ENCODE peak calls at places on chromosome 22, in ten cellular contexts. G is HepG2; F is Ammon's horn; B is amygdala; I is activated gamma-delta T cell treated with anti-CD3 and anti-CD28 coated beads, Interleukin-2, amount 50 U/mL, for 16 hours; J is stimulated activated CD8-positive, alpha-beta memory T cell treated with anti-CD3 and anti-CD28 coated beads, Interleukin-4, amount 100 ng/mL, for 48 hours; K is T1000; Z is activated naive CD4-positive, alpha-beta T cell treated with anti-CD3 and anti-CD28 coated beads, Interleukin-2, amount 10 ng/mL, durations not matched to agents 7 days and 5 days; W is NCI-H1048; V is immature natural killer cell. E is an unnamed sample.

GRCh38 chr22:34808618-34809017 is 257.3 kb upstream of the ISX start:
- DNase-seq in J (no peak), B (no peak), Z (no peak), I (no peak), K (no peak), G (no peak), F (no peak), W (no peak), V (no peak), E (no peak)

GRCh38 chr22:43014062-43014875 is 680 bp downstream of the PACSIN2 start:
- DNase-seq in I (peak), J (peak), W (no peak), K (no peak), B (no peak), G (peak), V (peak), Z (peak), F (peak), E (peak)

GRCh38 chr22:20992456-20993303 is 9.2 kb downstream of the THAP7 start:
- DNase-seq in F (no peak), J (no peak), I (no peak), Z (no peak), K (no peak), B (no peak), V (no peak), W (no peak), G (no peak), E (no peak)

GRCh38 chr22:50529416-50530279 is at the start of gene TYMP:
- DNase-seq in G (peak), V (peak), J (peak), Z (peak), I (no peak), W (no peak), K (no peak), B (no peak), F (no peak), E (no peak)

GRCh38 chr22:39080052-39080762 is 3.1 kb downstream of the APOBEC3G start:
- DNase-seq in B (no peak), W (no peak), K (no peak), Z (no peak), F (no peak), G (no peak), I (no peak), J (no peak), V (peak), E (no peak)

GRCh38 chr22:38397189-38398097 is 57.6 kb downstream of the KCNJ4 start:
- DNase-seq in F (peak), J (no peak), Z (peak), K (no peak), V (peak), I (no peak), B (no peak), G (no peak), W (no peak), E (peak)

GRCh38 chr22:48799227-48799970 is 1028.3 kb downstream of the BRD1 start:
- DNase-seq in G (no peak), J (no peak), B (no peak), V (no peak), F (no peak), K (no peak), W (no peak), Z (no peak), I (no peak), E (no peak)

GRCh38 chr22:42951093-42951710 is 63.7 kb downstream of the PACSIN2 start:
- DNase-seq in V (no peak), W (no peak), B (no peak), K (no peak), J (no peak), Z (no peak), G (no peak), I (no peak), F (no peak), E (no peak)

GRCh38 chr22:23767673-23768548 is at the start of gene CHCHD10:
- DNase-seq in W (peak), J (peak), Z (peak), F (peak), G (peak), B (peak), V (peak), K (peak), I (peak), E (peak)

GRCh38 chr22:29043906-29044575 is 17.6 kb downstream of the C22orf31 start:
- DNase-seq in J (no peak), F (no peak), K (no peak), V (no peak), Z (no peak), B (no peak), I (no peak), G (no peak), W (no peak), E (no peak)

E was measured in NAMALWA.